ENCODE peak calls at places on chromosomes 13 and 19, in four cellular contexts. One of them, this sample, is unnamed.

GRCh38 chr13:40271931-40272775 is 394.3 kb downstream of the FOXO1 start:
- DNase-seq in fibroblast of the aortic adventitia: peak
- DNase-seq in epithelial cell of esophagus: peak
- DNase-seq in IMR-90: peak
- DNase-seq in this sample: peak

GRCh38 chr13:92433386-92433785 is 793.2 kb upstream of the GPC6 start:
- DNase-seq in fibroblast of the aortic adventitia: no peak
- DNase-seq in epithelial cell of esophagus: no peak
- DNase-seq in IMR-90: no peak
- DNase-seq in this sample: no peak

GRCh38 chr19:4977299-4978174 is 8.6 kb downstream of the KDM4B start:
- DNase-seq in fibroblast of the aortic adventitia: peak
- DNase-seq in epithelial cell of esophagus: peak
- DNase-seq in IMR-90: peak
- DNase-seq in this sample: peak

GRCh38 chr19:35903550-35904179 is 1.3 kb downstream of the HCST start:
- DNase-seq in fibroblast of the aortic adventitia: peak
- DNase-seq in epithelial cell of esophagus: peak
- DNase-seq in IMR-90: peak
- DNase-seq in this sample: peak

GRCh38 chr13:113603116-113603710 is 18.7 kb downstream of the TFDP1 start:
- DNase-seq in fibroblast of the aortic adventitia: no peak
- DNase-seq in epithelial cell of esophagus: no peak
- DNase-seq in IMR-90: no peak
- DNase-seq in this sample: no peak

GRCh38 chr13:96806750-96807149 is 187.5 kb downstream of the OXGR1 start:
- DNase-seq in fibroblast of the aortic adventitia: no peak
- DNase-seq in epithelial cell of esophagus: no peak
- DNase-seq in IMR-90: no peak
- DNase-seq in this sample: no peak

GRCh38 chr19:6731822-6732221 is 5.6 kb downstream of the GPR108 start:
- DNase-seq in fibroblast of the aortic adventitia: no peak
- DNase-seq in epithelial cell of esophagus: no peak
- DNase-seq in IMR-90: no peak
- DNase-seq in this sample: no peak

GRCh38 chr19:11598103-11598483 is 810 bp downstream of the ZNF627 start:
- DNase-seq in fibroblast of the aortic adventitia: peak
- DNase-seq in epithelial cell of esophagus: no peak
- DNase-seq in IMR-90: no peak
- DNase-seq in this sample: no peak

GRCh38 chr13:29845440-29846056 is 4.9 kb downstream of the UBL3 start:
- DNase-seq in fibroblast of the aortic adventitia: peak
- DNase-seq in epithelial cell of esophagus: peak
- DNase-seq in IMR-90: peak
- DNase-seq in this sample: peak

GRCh38 chr19:18310966-18311365 is 11.9 kb downstream of the LSM4 start:
- DNase-seq in fibroblast of the aortic adventitia: no peak
- DNase-seq in epithelial cell of esophagus: no peak
- DNase-seq in IMR-90: no peak
- DNase-seq in this sample: no peak

GRCh38 chr19:42831221-42832019 is 48.1 kb downstream of the PSG1 start:
- DNase-seq in fibroblast of the aortic adventitia: no peak
- DNase-seq in epithelial cell of esophagus: peak
- DNase-seq in IMR-90: no peak
- DNase-seq in this sample: no peak

GRCh38 chr13:101572456-101572855 is 120.0 kb downstream of the ITGBL1 start:
- DNase-seq in fibroblast of the aortic adventitia: no peak
- DNase-seq in epithelial cell of esophagus: no peak
- DNase-seq in IMR-90: peak
- DNase-seq in this sample: no peak

GRCh38 chr13:75135325-75135825 is 346.6 kb downstream of the TBC1D4 start:
- DNase-seq in fibroblast of the aortic adventitia: peak
- DNase-seq in epithelial cell of esophagus: peak
- DNase-seq in IMR-90: peak
- DNase-seq in this sample: peak

GRCh38 chr13:80341771-80342271 is 895 bp upstream of the SPRY2 start:
- DNase-seq in fibroblast of the aortic adventitia: peak
- DNase-seq in epithelial cell of esophagus: peak
- DNase-seq in IMR-90: peak
- DNase-seq in this sample: peak

GRCh38 chr13:113560645-113561416 is 23.7 kb upstream of the TFDP1 start:
- DNase-seq in fibroblast of the aortic adventitia: no peak
- DNase-seq in epithelial cell of esophagus: no peak
- DNase-seq in IMR-90: no peak
- DNase-seq in this sample: no peak

GRCh38 chr13:29439601-29440381 is 155.7 kb downstream of the SLC7A1 start:
- DNase-seq in fibroblast of the aortic adventitia: no peak
- DNase-seq in epithelial cell of esophagus: peak
- DNase-seq in IMR-90: no peak
- DNase-seq in this sample: no peak

GRCh38 chr13:94710881-94711560 is 1.3 kb downstream of the SOX21 start:
- DNase-seq in fibroblast of the aortic adventitia: no peak
- DNase-seq in epithelial cell of esophagus: peak
- DNase-seq in IMR-90: no peak
- DNase-seq in this sample: no peak

GRCh38 chr19:38606131-38606530 is 11.6 kb downstream of the MAP4K1 start:
- DNase-seq in fibroblast of the aortic adventitia: no peak
- DNase-seq in epithelial cell of esophagus: no peak
- DNase-seq in IMR-90: no peak
- DNase-seq in this sample: no peak

GRCh38 chr13:97434417-97435296 is 688 bp downstream of the RAP2A start:
- DNase-seq in fibroblast of the aortic adventitia: peak
- DNase-seq in epithelial cell of esophagus: peak
- DNase-seq in IMR-90: peak
- DNase-seq in this sample: peak

GRCh38 chr19:40284501-40285352 is at the start of gene AKT2:
- DNase-seq in fibroblast of the aortic adventitia: peak
- DNase-seq in epithelial cell of esophagus: no peak
- DNase-seq in IMR-90: peak
- DNase-seq in this sample: peak

GRCh38 chr19:7829162-7829520 is 877 bp upstream of the EVI5L start:
- DNase-seq in fibroblast of the aortic adventitia: no peak
- DNase-seq in epithelial cell of esophagus: no peak
- DNase-seq in IMR-90: no peak
- DNase-seq in this sample: no peak
- H3K4me3 ChIP-seq in fibroblast of the aortic adventitia: peak
- H3K4me3 ChIP-seq in epithelial cell of esophagus: peak
- H3K4me3 ChIP-seq in IMR-90: peak
- H3K4me3 ChIP-seq in this sample: peak

GRCh38 chr13:89574077-89574476 is 1773.4 kb upstream of the MIR17HG start:
- DNase-seq in fibroblast of the aortic adventitia: no peak
- DNase-seq in epithelial cell of esophagus: no peak
- DNase-seq in IMR-90: no peak
- DNase-seq in this sample: no peak

GRCh38 chr13:89571676-89572075 is 1775.8 kb upstream of the MIR17HG start:
- DNase-seq in fibroblast of the aortic adventitia: no peak
- DNase-seq in epithelial cell of esophagus: no peak
- DNase-seq in IMR-90: no peak
- DNase-seq in this sample: no peak

DNA sequence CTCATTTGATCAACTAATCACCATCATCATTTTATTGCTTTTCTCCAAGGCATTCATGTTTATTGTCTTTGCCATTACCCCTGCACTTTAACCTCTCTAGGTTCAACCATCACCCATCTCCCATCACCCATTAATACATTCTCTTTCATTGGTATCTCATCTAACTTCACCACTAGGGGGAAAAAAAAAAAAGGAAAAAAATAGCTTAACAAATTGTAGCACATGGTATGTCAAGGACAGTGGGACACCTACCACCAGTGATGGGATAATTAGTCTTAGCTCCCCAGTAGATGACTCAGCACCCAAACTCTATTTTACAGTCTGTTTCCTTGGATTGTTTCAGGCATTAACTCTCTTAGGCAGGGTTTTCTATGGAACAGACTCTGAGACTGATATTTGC is 1770.2 kb upstream of the MIR17HG start:
- DNase-seq in fibroblast of the aortic adventitia: no peak
- DNase-seq in epithelial cell of esophagus: no peak
- DNase-seq in IMR-90: no peak
- DNase-seq in this sample: no peak
- TF ChIP-seq CTCF in fibroblast of the aortic adventitia: no peak
- TF ChIP-seq CTCF in epithelial cell of esophagus: no peak
- TF ChIP-seq CTCF in IMR-90: no peak
- TF ChIP-seq CTCF in this sample: no peak

GRCh38 chr13:33727356-33728083 is 90.4 kb upstream of the RFC3 start:
- DNase-seq in fibroblast of the aortic adventitia: peak
- DNase-seq in epithelial cell of esophagus: no peak
- DNase-seq in IMR-90: no peak
- DNase-seq in this sample: no peak

GRCh38 chr13:33730147-33730546 is 87.8 kb upstream of the RFC3 start:
- DNase-seq in fibroblast of the aortic adventitia: no peak
- DNase-seq in epithelial cell of esophagus: no peak
- DNase-seq in IMR-90: no peak
- DNase-seq in this sample: no peak

GRCh38 chr13:33725340-33725739 is 92.6 kb upstream of the RFC3 start:
- DNase-seq in fibroblast of the aortic adventitia: no peak
- DNase-seq in epithelial cell of esophagus: no peak
- DNase-seq in IMR-90: no peak
- DNase-seq in this sample: no peak

GRCh38 chr13:33723772-33724435 is 94.0 kb upstream of the RFC3 start:
- DNase-seq in fibroblast of the aortic adventitia: peak
- DNase-seq in epithelial cell of esophagus: peak
- DNase-seq in IMR-90: peak
- DNase-seq in this sample: peak

GRCh38 chr13:33728271-33729037 is 89.5 kb upstream of the RFC3 start:
- DNase-seq in fibroblast of the aortic adventitia: peak
- DNase-seq in epithelial cell of esophagus: peak
- DNase-seq in IMR-90: no peak
- DNase-seq in this sample: no peak
- H3K4me3 ChIP-seq in fibroblast of the aortic adventitia: no peak
- H3K4me3 ChIP-seq in epithelial cell of esophagus: no peak
- H3K4me3 ChIP-seq in IMR-90: no peak
- H3K4me3 ChIP-seq in this sample: no peak

GRCh38 chr19:55112781-55113569 is 4.5 kb downstream of the PPP1R12C start:
- DNase-seq in fibroblast of the aortic adventitia: no peak
- DNase-seq in epithelial cell of esophagus: no peak
- DNase-seq in IMR-90: no peak
- DNase-seq in this sample: peak
- TF ChIP-seq CTCF in fibroblast of the aortic adventitia: no peak
- TF ChIP-seq CTCF in epithelial cell of esophagus: no peak
- TF ChIP-seq CTCF in IMR-90: no peak
- TF ChIP-seq CTCF in this sample: no peak

DNA sequence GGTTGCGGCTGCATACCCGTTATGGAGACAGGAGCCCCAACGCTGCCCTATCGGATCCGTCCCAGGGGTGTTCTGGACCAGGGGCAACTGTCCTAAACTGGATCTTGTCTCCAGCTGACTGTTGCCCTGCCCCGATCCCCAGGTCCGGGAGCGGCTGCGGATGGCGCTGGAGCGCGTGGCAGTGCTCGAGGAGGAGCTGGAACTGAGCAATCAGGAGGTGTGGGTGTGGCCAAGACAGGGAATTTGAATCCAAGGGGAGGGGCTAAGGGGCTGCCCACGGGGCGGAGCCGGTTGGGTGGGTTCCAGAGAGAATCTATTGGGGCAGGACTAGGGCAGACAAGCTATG is 9.9 kb downstream of the PPFIA3 start:
- DNase-seq in fibroblast of the aortic adventitia: no peak
- DNase-seq in epithelial cell of esophagus: no peak
- DNase-seq in IMR-90: no peak
- DNase-seq in this sample: peak
- H3K4me3 ChIP-seq in fibroblast of the aortic adventitia: no peak
- H3K4me3 ChIP-seq in epithelial cell of esophagus: no peak
- H3K4me3 ChIP-seq in IMR-90: no peak
- H3K4me3 ChIP-seq in this sample: peak

DNA sequence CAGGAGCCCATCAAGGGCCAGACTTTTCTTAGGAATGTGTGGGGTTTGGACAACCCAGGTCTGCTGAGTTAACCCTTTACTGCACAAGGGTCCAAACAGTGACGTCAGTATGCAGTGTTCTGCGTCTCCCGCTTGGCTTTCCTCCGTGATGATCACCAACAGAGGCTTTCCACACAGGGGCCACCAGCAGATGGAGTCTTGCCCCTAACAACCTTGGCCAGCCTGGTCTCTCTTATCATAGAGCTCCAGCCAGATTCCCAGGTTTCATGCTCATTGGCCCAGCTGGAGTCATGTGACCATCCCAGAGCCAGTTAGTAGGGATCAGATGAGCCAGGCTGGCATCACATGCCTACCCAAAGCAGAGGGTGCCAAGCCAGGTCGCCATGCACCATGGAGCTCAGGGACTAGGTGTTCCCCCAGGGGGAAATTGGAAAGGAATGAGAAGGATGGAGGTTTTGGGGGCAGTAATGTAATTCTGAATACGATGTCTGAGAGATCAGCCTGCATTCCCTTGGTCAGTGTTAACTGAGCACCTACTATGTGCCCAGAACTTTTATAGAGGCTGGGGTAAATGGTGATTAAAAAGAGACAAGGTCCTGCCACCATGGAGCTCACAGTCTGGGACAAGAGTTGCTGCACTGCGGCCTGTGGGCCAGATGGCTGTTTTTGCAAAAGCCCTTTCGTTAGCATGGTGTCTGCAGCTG is 61.2 kb downstream of the MYH14 start:
- DNase-seq in fibroblast of the aortic adventitia: no peak
- DNase-seq in epithelial cell of esophagus: no peak
- DNase-seq in IMR-90: no peak
- DNase-seq in this sample: no peak
- TF ChIP-seq CTCF in fibroblast of the aortic adventitia: no peak
- TF ChIP-seq CTCF in epithelial cell of esophagus: no peak
- TF ChIP-seq CTCF in IMR-90: no peak
- TF ChIP-seq CTCF in this sample: no peak

GRCh38 chr19:34255546-34255945 is 1.2 kb downstream of the GARRE1 start:
- DNase-seq in fibroblast of the aortic adventitia: no peak
- DNase-seq in epithelial cell of esophagus: no peak
- DNase-seq in IMR-90: no peak
- DNase-seq in this sample: no peak
- H3K4me3 ChIP-seq in fibroblast of the aortic adventitia: peak
- H3K4me3 ChIP-seq in epithelial cell of esophagus: peak
- H3K4me3 ChIP-seq in IMR-90: peak
- H3K4me3 ChIP-seq in this sample: peak

DNA sequence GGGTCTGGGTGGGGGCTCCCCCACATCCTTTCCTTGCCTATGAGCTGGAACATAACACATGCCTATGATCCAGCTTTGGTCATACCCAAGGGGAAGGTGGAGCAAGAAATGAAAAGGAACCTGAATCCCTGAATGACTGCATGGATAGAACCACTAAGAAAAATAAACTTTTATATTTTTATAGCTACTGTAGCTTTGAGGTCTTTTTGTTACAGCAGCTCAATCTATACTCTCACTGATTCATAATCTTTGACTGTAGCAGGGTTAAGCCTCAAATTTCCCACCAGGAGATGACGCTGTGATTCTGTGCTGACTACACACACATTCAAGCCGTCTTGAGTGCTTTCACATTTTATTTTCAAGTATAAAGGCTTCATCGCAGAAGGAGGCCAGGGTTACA is 8.8 kb downstream of the PALM3 start:
- DNase-seq in fibroblast of the aortic adventitia: no peak
- DNase-seq in epithelial cell of esophagus: no peak
- DNase-seq in IMR-90: no peak
- DNase-seq in this sample: no peak
- TF ChIP-seq CTCF in fibroblast of the aortic adventitia: no peak
- TF ChIP-seq CTCF in epithelial cell of esophagus: no peak
- TF ChIP-seq CTCF in IMR-90: no peak
- TF ChIP-seq CTCF in this sample: no peak

GRCh38 chr13:37729876-37730275 is 131.3 kb upstream of the POSTN start:
- DNase-seq in fibroblast of the aortic adventitia: no peak
- DNase-seq in epithelial cell of esophagus: no peak
- DNase-seq in IMR-90: no peak
- DNase-seq in this sample: no peak
- H3K4me3 ChIP-seq in fibroblast of the aortic adventitia: no peak
- H3K4me3 ChIP-seq in epithelial cell of esophagus: no peak
- H3K4me3 ChIP-seq in IMR-90: no peak
- H3K4me3 ChIP-seq in this sample: no peak